ENCODE peak calls at places on chromosomes 16 and 17, in four cellular contexts. One of them, this sample, is unnamed.
A peak's percentile ranks its signal among the peaks of the same experiment; 100 is the strongest.

GRCh38 chr17:65100316-65101140 is 36.6 kb upstream of the RGS9 start:
- DNase-seq in ACHN: peak; percentile 86
- DNase-seq in COR-L47: peak; percentile 71
- DNase-seq in activated CD8-positive, alpha-beta T cell treated with anti-CD3 and anti-CD28 coated beads for 36 hours: peak; percentile 81
- DNase-seq in this sample: peak; percentile 66

GRCh38 chr17:4304417-4305027 is 40.7 kb upstream of the ANKFY1 start:
- DNase-seq in ACHN: peak; percentile 57
- DNase-seq in COR-L47: no peak
- DNase-seq in activated CD8-positive, alpha-beta T cell treated with anti-CD3 and anti-CD28 coated beads for 36 hours: peak; percentile 77
- DNase-seq in this sample: no peak

GRCh38 chr17:28466521-28467048 is 6.9 kb upstream of the SLC13A2 start:
- DNase-seq in ACHN: no peak
- DNase-seq in COR-L47: no peak
- DNase-seq in activated CD8-positive, alpha-beta T cell treated with anti-CD3 and anti-CD28 coated beads for 36 hours: no peak
- DNase-seq in this sample: no peak

GRCh38 chr16:58471209-58471975 is 28.6 kb upstream of the NDRG4 start:
- DNase-seq in ACHN: no peak
- DNase-seq in COR-L47: no peak
- DNase-seq in activated CD8-positive, alpha-beta T cell treated with anti-CD3 and anti-CD28 coated beads for 36 hours: no peak
- DNase-seq in this sample: no peak

GRCh38 chr16:49857423-49858181 is 1.7 kb upstream of the ZNF423 start:
- DNase-seq in ACHN: peak; percentile 61
- DNase-seq in COR-L47: peak; percentile 43
- DNase-seq in activated CD8-positive, alpha-beta T cell treated with anti-CD3 and anti-CD28 coated beads for 36 hours: peak; percentile 63
- DNase-seq in this sample: no peak

GRCh38 chr16:35881654-35882053 is 2422.2 kb downstream of the TP53TG3F start:
- DNase-seq in ACHN: no peak
- DNase-seq in COR-L47: no peak
- DNase-seq in activated CD8-positive, alpha-beta T cell treated with anti-CD3 and anti-CD28 coated beads for 36 hours: no peak
- DNase-seq in this sample: no peak

GRCh38 chr16:73095885-73096341 is 48.0 kb upstream of the ZFHX3 start:
- DNase-seq in ACHN: no peak
- DNase-seq in COR-L47: peak; percentile 54
- DNase-seq in activated CD8-positive, alpha-beta T cell treated with anti-CD3 and anti-CD28 coated beads for 36 hours: no peak
- DNase-seq in this sample: peak; percentile 14

GRCh38 chr16:68740628-68741346 is 3.7 kb downstream of the CDH1 start:
- DNase-seq in ACHN: no peak
- DNase-seq in COR-L47: no peak
- DNase-seq in activated CD8-positive, alpha-beta T cell treated with anti-CD3 and anti-CD28 coated beads for 36 hours: no peak
- DNase-seq in this sample: no peak

GRCh38 chr16:75074920-75075687 is 41.5 kb downstream of the LDHD start:
- DNase-seq in ACHN: no peak
- DNase-seq in COR-L47: no peak
- DNase-seq in activated CD8-positive, alpha-beta T cell treated with anti-CD3 and anti-CD28 coated beads for 36 hours: peak; percentile 90
- DNase-seq in this sample: no peak

GRCh38 chr16:5415123-5415522 is 317.5 kb upstream of the EEF2KMT start:
- DNase-seq in ACHN: no peak
- DNase-seq in COR-L47: no peak
- DNase-seq in activated CD8-positive, alpha-beta T cell treated with anti-CD3 and anti-CD28 coated beads for 36 hours: no peak
- DNase-seq in this sample: no peak

GRCh38 chr17:43212641-43213490 is 1.2 kb downstream of the TMEM106A start:
- DNase-seq in ACHN: no peak
- DNase-seq in COR-L47: no peak
- DNase-seq in activated CD8-positive, alpha-beta T cell treated with anti-CD3 and anti-CD28 coated beads for 36 hours: no peak
- DNase-seq in this sample: no peak